ENCODE peak calls at places on chromosome 18, in four cellular contexts. One of them, this sample, is unnamed.

GRCh38 chr18:40159141-40160017 is 1795.7 kb upstream of the PIK3C3 start:
- DNase-seq in cardiac fibroblast: peak
- DNase-seq in iPS-NIHi11: peak
- DNase-seq in activated T-cell treated with anti-CD3 and anti-CD28 coated beads, Interleukin-2, amount 50 U/mL, for 24 hours: no peak
- DNase-seq in this sample: no peak

GRCh38 chr18:13221821-13222220 is 3.3 kb downstream of the LDLRAD4 start:
- DNase-seq in cardiac fibroblast: peak
- DNase-seq in iPS-NIHi11: no peak
- DNase-seq in activated T-cell treated with anti-CD3 and anti-CD28 coated beads, Interleukin-2, amount 50 U/mL, for 24 hours: no peak
- DNase-seq in this sample: peak

GRCh38 chr18:38025433-38026038 is 459.9 kb upstream of the CELF4 start:
- DNase-seq in cardiac fibroblast: no peak
- DNase-seq in iPS-NIHi11: peak
- DNase-seq in activated T-cell treated with anti-CD3 and anti-CD28 coated beads, Interleukin-2, amount 50 U/mL, for 24 hours: no peak
- DNase-seq in this sample: no peak

GRCh38 chr18:63237911-63238710 is 81.5 kb downstream of the BCL2 start:
- DNase-seq in cardiac fibroblast: peak
- DNase-seq in iPS-NIHi11: peak
- DNase-seq in activated T-cell treated with anti-CD3 and anti-CD28 coated beads, Interleukin-2, amount 50 U/mL, for 24 hours: no peak
- DNase-seq in this sample: no peak

GRCh38 chr18:55320399-55321255 is 267.4 kb downstream of the TCF4 start:
- DNase-seq in cardiac fibroblast: no peak
- DNase-seq in iPS-NIHi11: no peak
- DNase-seq in activated T-cell treated with anti-CD3 and anti-CD28 coated beads, Interleukin-2, amount 50 U/mL, for 24 hours: no peak
- DNase-seq in this sample: no peak

GRCh38 chr18:65547046-65547445 is 203.8 kb upstream of the CDH7 start:
- DNase-seq in cardiac fibroblast: no peak
- DNase-seq in iPS-NIHi11: no peak
- DNase-seq in activated T-cell treated with anti-CD3 and anti-CD28 coated beads, Interleukin-2, amount 50 U/mL, for 24 hours: no peak
- DNase-seq in this sample: no peak

GRCh38 chr18:44627245-44627644 is 53.4 kb upstream of the SETBP1 start:
- DNase-seq in cardiac fibroblast: peak
- DNase-seq in iPS-NIHi11: no peak
- DNase-seq in activated T-cell treated with anti-CD3 and anti-CD28 coated beads, Interleukin-2, amount 50 U/mL, for 24 hours: no peak
- DNase-seq in this sample: no peak

GRCh38 chr18:78659748-78660147 is 319.9 kb upstream of the SALL3 start:
- DNase-seq in cardiac fibroblast: no peak
- DNase-seq in iPS-NIHi11: peak
- DNase-seq in activated T-cell treated with anti-CD3 and anti-CD28 coated beads, Interleukin-2, amount 50 U/mL, for 24 hours: peak
- DNase-seq in this sample: no peak

GRCh38 chr18:76445741-76446232 is 49.3 kb downstream of the ZNF516 start:
- DNase-seq in cardiac fibroblast: no peak
- DNase-seq in iPS-NIHi11: no peak
- DNase-seq in activated T-cell treated with anti-CD3 and anti-CD28 coated beads, Interleukin-2, amount 50 U/mL, for 24 hours: no peak
- DNase-seq in this sample: peak

GRCh38 chr18:3889121-3889520 is 439.1 kb downstream of the TGIF1 start:
- DNase-seq in cardiac fibroblast: no peak
- DNase-seq in iPS-NIHi11: no peak
- DNase-seq in activated T-cell treated with anti-CD3 and anti-CD28 coated beads, Interleukin-2, amount 50 U/mL, for 24 hours: no peak
- DNase-seq in this sample: no peak

GRCh38 chr18:46171331-46171730 is 67.1 kb downstream of the HAUS1 start:
- DNase-seq in cardiac fibroblast: no peak
- DNase-seq in iPS-NIHi11: no peak
- DNase-seq in activated T-cell treated with anti-CD3 and anti-CD28 coated beads, Interleukin-2, amount 50 U/mL, for 24 hours: no peak
- DNase-seq in this sample: no peak

GRCh38 chr18:10926565-10927194 is 222.7 kb downstream of the PIEZO2 start:
- DNase-seq in cardiac fibroblast: peak
- DNase-seq in iPS-NIHi11: no peak
- DNase-seq in activated T-cell treated with anti-CD3 and anti-CD28 coated beads, Interleukin-2, amount 50 U/mL, for 24 hours: no peak
- DNase-seq in this sample: no peak

GRCh38 chr18:49584431-49584830 is 22.6 kb downstream of the LIPG start:
- DNase-seq in cardiac fibroblast: no peak
- DNase-seq in iPS-NIHi11: no peak
- DNase-seq in activated T-cell treated with anti-CD3 and anti-CD28 coated beads, Interleukin-2, amount 50 U/mL, for 24 hours: no peak
- DNase-seq in this sample: no peak

GRCh38 chr18:76405761-76406356 is 89.2 kb downstream of the ZNF516 start:
- DNase-seq in cardiac fibroblast: peak
- DNase-seq in iPS-NIHi11: peak
- DNase-seq in activated T-cell treated with anti-CD3 and anti-CD28 coated beads, Interleukin-2, amount 50 U/mL, for 24 hours: peak
- DNase-seq in this sample: no peak

GRCh38 chr18:36850527-36851201 is 21.7 kb downstream of the KIAA1328 start:
- DNase-seq in cardiac fibroblast: peak
- DNase-seq in iPS-NIHi11: no peak
- DNase-seq in activated T-cell treated with anti-CD3 and anti-CD28 coated beads, Interleukin-2, amount 50 U/mL, for 24 hours: no peak
- DNase-seq in this sample: no peak

GRCh38 chr18:7221424-7222155 is 9.3 kb upstream of the LRRC30 start:
- DNase-seq in cardiac fibroblast: peak
- DNase-seq in iPS-NIHi11: peak
- DNase-seq in activated T-cell treated with anti-CD3 and anti-CD28 coated beads, Interleukin-2, amount 50 U/mL, for 24 hours: no peak
- DNase-seq in this sample: no peak